ENCODE peak calls at places on chromosome 15, in four cellular contexts. One of them, this sample, is unnamed.

GRCh38 chr15:61989698-61990097 is 70.5 kb downstream of the VPS13C start:
- DNase-seq in HL-60: no peak
- DNase-seq in esophagus muscularis mucosa: no peak
- DNase-seq in upper lobe of left lung: no peak
- DNase-seq in this sample: no peak

GRCh38 chr15:68560501-68561113 is 18.2 kb upstream of the CORO2B start:
- DNase-seq in HL-60: no peak
- DNase-seq in esophagus muscularis mucosa: no peak
- DNase-seq in upper lobe of left lung: no peak
- DNase-seq in this sample: no peak

GRCh38 chr15:61888074-61888780 is 172.0 kb downstream of the VPS13C start:
- DNase-seq in HL-60: no peak
- DNase-seq in esophagus muscularis mucosa: no peak
- DNase-seq in upper lobe of left lung: no peak
- DNase-seq in this sample: no peak

GRCh38 chr15:59296181-59296617 is 76.5 kb downstream of the MYO1E start:
- DNase-seq in HL-60: no peak
- DNase-seq in esophagus muscularis mucosa: no peak
- DNase-seq in upper lobe of left lung: no peak
- DNase-seq in this sample: no peak

GRCh38 chr15:43370310-43370974 is 401 bp downstream of the ZSCAN29 start:
- DNase-seq in HL-60: no peak
- DNase-seq in esophagus muscularis mucosa: no peak
- DNase-seq in upper lobe of left lung: peak; percentile 72
- DNase-seq in this sample: no peak

GRCh38 chr15:42736178-42736792 is 643 bp downstream of the CDAN1 start:
- DNase-seq in HL-60: no peak
- DNase-seq in esophagus muscularis mucosa: no peak
- DNase-seq in upper lobe of left lung: no peak
- DNase-seq in this sample: no peak

GRCh38 chr15:44910981-44911625 is 45.4 kb upstream of the TERB2 start:
- DNase-seq in HL-60: no peak
- DNase-seq in esophagus muscularis mucosa: peak; percentile 42
- DNase-seq in upper lobe of left lung: no peak
- DNase-seq in this sample: no peak

GRCh38 chr15:40397688-40398412 is 7.7 kb upstream of the IVD start:
- DNase-seq in HL-60: no peak
- DNase-seq in esophagus muscularis mucosa: no peak
- DNase-seq in upper lobe of left lung: no peak
- DNase-seq in this sample: no peak

GRCh38 chr15:44130778-44131177 is 64.3 kb downstream of the FRMD5 start:
- DNase-seq in HL-60: no peak
- DNase-seq in esophagus muscularis mucosa: no peak
- DNase-seq in upper lobe of left lung: no peak
- DNase-seq in this sample: no peak

GRCh38 chr15:88782465-88782864 is 20.8 kb upstream of the ACAN start:
- DNase-seq in HL-60: no peak
- DNase-seq in esophagus muscularis mucosa: no peak
- DNase-seq in upper lobe of left lung: no peak
- DNase-seq in this sample: no peak

GRCh38 chr15:35194296-35194695 is 109.2 kb upstream of the NANOGP8 start:
- DNase-seq in HL-60: no peak
- DNase-seq in esophagus muscularis mucosa: no peak
- DNase-seq in upper lobe of left lung: no peak
- DNase-seq in this sample: no peak

GRCh38 chr15:23890218-23890617 is 203.1 kb upstream of the NDN start:
- DNase-seq in HL-60: no peak
- DNase-seq in esophagus muscularis mucosa: no peak
- DNase-seq in upper lobe of left lung: no peak
- DNase-seq in this sample: no peak

GRCh38 chr15:44595656-44596510 is 58.9 kb downstream of the EIF3J start:
- DNase-seq in HL-60: no peak
- DNase-seq in esophagus muscularis mucosa: no peak
- DNase-seq in upper lobe of left lung: no peak
- DNase-seq in this sample: no peak

GRCh38 chr15:40545457-40545856 is 19.4 kb downstream of the CCDC32 start:
- DNase-seq in HL-60: no peak
- DNase-seq in esophagus muscularis mucosa: no peak
- DNase-seq in upper lobe of left lung: no peak
- DNase-seq in this sample: no peak

GRCh38 chr15:100101389-100102089 is 240.2 kb downstream of the ADAMTS17 start:
- DNase-seq in HL-60: no peak
- DNase-seq in esophagus muscularis mucosa: no peak
- DNase-seq in upper lobe of left lung: no peak
- DNase-seq in this sample: no peak

GRCh38 chr15:39735120-39735717 is 47.4 kb downstream of the FSIP1 start:
- DNase-seq in HL-60: no peak
- DNase-seq in esophagus muscularis mucosa: no peak
- DNase-seq in upper lobe of left lung: no peak
- DNase-seq in this sample: no peak

GRCh38 chr15:89672221-89673161 is 6.7 kb downstream of the PLIN1 start:
- DNase-seq in HL-60: no peak
- DNase-seq in esophagus muscularis mucosa: no peak
- DNase-seq in upper lobe of left lung: peak; percentile 57
- DNase-seq in this sample: no peak

GRCh38 chr15:34691024-34691423 is 63.8 kb downstream of the GJD2 start:
- DNase-seq in HL-60: no peak
- DNase-seq in esophagus muscularis mucosa: no peak
- DNase-seq in upper lobe of left lung: no peak
- DNase-seq in this sample: no peak

GRCh38 chr15:81338422-81339007 is 14.6 kb upstream of the STARD5 start:
- DNase-seq in HL-60: no peak
- DNase-seq in esophagus muscularis mucosa: no peak
- DNase-seq in upper lobe of left lung: no peak
- DNase-seq in this sample: peak; percentile 73

GRCh38 chr15:88695595-88696186 is 56.9 kb downstream of the ISG20 start:
- DNase-seq in HL-60: no peak
- DNase-seq in esophagus muscularis mucosa: no peak
- DNase-seq in upper lobe of left lung: no peak
- DNase-seq in this sample: no peak

GRCh38 chr15:63497642-63498100 is 6.7 kb upstream of the USP3 start:
- DNase-seq in HL-60: peak; percentile 100
- DNase-seq in esophagus muscularis mucosa: no peak
- DNase-seq in upper lobe of left lung: no peak
- DNase-seq in this sample: no peak

GRCh38 chr15:83734487-83734886 is 80.6 kb downstream of the ADAMTSL3 start:
- DNase-seq in HL-60: no peak
- DNase-seq in esophagus muscularis mucosa: no peak
- DNase-seq in upper lobe of left lung: no peak
- DNase-seq in this sample: no peak

GRCh38 chr15:85141601-85142185 is 160.0 kb downstream of the PDE8A start:
- DNase-seq in HL-60: no peak
- DNase-seq in esophagus muscularis mucosa: no peak
- DNase-seq in upper lobe of left lung: no peak
- DNase-seq in this sample: no peak

GRCh38 chr15:46441294-46442062 is 806.6 kb downstream of the SQOR start:
- DNase-seq in HL-60: no peak
- DNase-seq in esophagus muscularis mucosa: no peak
- DNase-seq in upper lobe of left lung: no peak
- DNase-seq in this sample: no peak

GRCh38 chr15:33742286-33742685 is 226.0 kb upstream of the CHRM5 start:
- DNase-seq in HL-60: no peak
- DNase-seq in esophagus muscularis mucosa: peak; percentile 74
- DNase-seq in upper lobe of left lung: no peak
- DNase-seq in this sample: no peak

GRCh38 chr15:94671845-94672524 is 440.6 kb downstream of the MCTP2 start:
- DNase-seq in HL-60: no peak
- DNase-seq in esophagus muscularis mucosa: peak; percentile 68
- DNase-seq in upper lobe of left lung: no peak
- DNase-seq in this sample: no peak

GRCh38 chr15:20368974-20369373 is 172.6 kb downstream of the GOLGA6L6 start:
- DNase-seq in HL-60: no peak
- DNase-seq in esophagus muscularis mucosa: no peak
- DNase-seq in upper lobe of left lung: no peak
- DNase-seq in this sample: no peak

GRCh38 chr15:76177491-76178040 is 117.8 kb downstream of the TMEM266 start:
- DNase-seq in HL-60: no peak
- DNase-seq in esophagus muscularis mucosa: no peak
- DNase-seq in upper lobe of left lung: no peak
- DNase-seq in this sample: no peak

GRCh38 chr15:82709421-82710207 is at the start of gene AP3B2:
- DNase-seq in HL-60: peak; percentile 58
- DNase-seq in esophagus muscularis mucosa: no peak
- DNase-seq in upper lobe of left lung: peak; percentile 94
- DNase-seq in this sample: peak; percentile 65

GRCh38 chr15:50265620-50266019 is at the start of gene HDC:
- DNase-seq in HL-60: no peak
- DNase-seq in esophagus muscularis mucosa: peak; percentile 84
- DNase-seq in upper lobe of left lung: peak; percentile 9
- DNase-seq in this sample: no peak

DNA sequence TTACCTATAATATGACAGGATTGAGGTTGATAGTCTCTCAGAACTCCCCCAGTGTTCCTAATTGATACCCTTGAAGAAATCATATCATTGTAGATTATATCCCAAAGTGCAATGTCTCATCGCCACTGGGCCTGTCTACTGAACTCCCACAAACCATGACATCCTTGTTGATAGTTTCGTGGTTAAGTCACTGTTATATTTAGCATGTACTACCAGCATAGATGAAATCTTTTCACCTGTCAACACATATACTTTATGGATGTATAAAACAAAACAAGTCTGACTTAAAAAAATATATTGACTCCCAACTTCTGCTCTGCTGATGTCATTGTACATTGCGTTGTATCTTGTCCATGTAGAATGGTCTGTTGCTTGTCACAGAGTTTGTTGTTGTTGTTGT is 128.1 kb downstream of the IQCH start:
- DNase-seq in HL-60: no peak
- DNase-seq in esophagus muscularis mucosa: no peak
- DNase-seq in upper lobe of left lung: no peak
- DNase-seq in this sample: no peak
- TF ChIP-seq CTCF in HL-60: no peak
- TF ChIP-seq CTCF in esophagus muscularis mucosa: no peak
- TF ChIP-seq CTCF in upper lobe of left lung: no peak
- TF ChIP-seq CTCF in this sample: no peak

DNA sequence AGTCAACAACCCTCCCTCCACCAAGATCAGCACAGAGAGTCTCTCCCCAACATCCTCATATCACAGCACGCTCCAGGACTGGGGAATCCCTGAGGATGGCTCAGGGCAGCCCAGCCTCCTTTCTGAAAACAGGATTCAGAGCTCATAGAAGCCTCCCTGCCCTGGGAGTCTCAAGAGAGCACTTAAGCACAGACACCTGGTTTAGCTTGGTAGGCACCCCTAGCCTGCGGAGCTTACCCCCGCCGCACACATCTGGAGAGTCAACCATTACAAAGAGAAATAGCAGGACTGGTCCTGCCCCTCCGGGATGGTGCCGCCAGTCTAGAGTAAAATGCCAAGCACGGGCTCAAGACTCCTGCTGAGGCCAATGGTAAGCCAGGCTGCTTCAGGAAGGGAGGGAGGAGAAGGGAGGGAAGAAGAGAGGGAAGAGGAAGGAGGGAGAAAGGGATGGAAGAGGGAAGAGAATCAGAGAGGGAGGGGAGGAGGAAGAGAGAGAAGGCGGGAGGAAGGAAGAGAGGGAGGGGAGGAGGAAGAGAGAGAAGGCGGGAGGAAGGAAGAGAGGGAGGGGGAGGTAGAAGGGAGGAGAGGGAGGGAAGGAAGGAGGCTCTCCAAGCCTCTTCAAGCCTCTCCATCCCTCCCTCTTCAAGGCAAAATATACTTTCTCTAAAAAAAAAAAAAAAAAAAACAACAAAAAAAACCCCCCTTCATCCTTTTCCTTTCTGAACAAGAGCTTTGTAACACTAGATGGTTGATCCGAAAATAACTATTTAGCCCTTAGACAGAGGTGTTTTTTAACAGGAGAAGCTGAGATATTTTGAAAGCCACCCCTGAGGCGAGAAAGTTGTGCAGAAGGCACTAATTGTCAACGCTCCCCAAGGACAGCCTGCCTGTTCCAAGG is 278.6 kb upstream of the TLE3 start:
- DNase-seq in HL-60: peak; percentile 25
- DNase-seq in esophagus muscularis mucosa: peak; percentile 78
- DNase-seq in upper lobe of left lung: no peak
- DNase-seq in this sample: no peak
- H3K4me3 ChIP-seq in HL-60: no peak overlapping the region
- H3K4me3 ChIP-seq in esophagus muscularis mucosa: peak overlapping the region; percentile 10
- H3K4me3 ChIP-seq in upper lobe of left lung: peak overlapping the region; percentile 1
- H3K4me3 ChIP-seq in this sample: no peak overlapping the region

GRCh38 chr15:38682861-38683260 is 118.2 kb upstream of the RASGRP1 start:
- DNase-seq in HL-60: no peak
- DNase-seq in esophagus muscularis mucosa: no peak
- DNase-seq in upper lobe of left lung: no peak
- DNase-seq in this sample: no peak
- TF ChIP-seq POLR2AphosphoS5 in HL-60: no peak
- TF ChIP-seq POLR2AphosphoS5 in esophagus muscularis mucosa: no peak
- TF ChIP-seq POLR2AphosphoS5 in upper lobe of left lung: no peak
- TF ChIP-seq POLR2AphosphoS5 in this sample: no peak

DNA sequence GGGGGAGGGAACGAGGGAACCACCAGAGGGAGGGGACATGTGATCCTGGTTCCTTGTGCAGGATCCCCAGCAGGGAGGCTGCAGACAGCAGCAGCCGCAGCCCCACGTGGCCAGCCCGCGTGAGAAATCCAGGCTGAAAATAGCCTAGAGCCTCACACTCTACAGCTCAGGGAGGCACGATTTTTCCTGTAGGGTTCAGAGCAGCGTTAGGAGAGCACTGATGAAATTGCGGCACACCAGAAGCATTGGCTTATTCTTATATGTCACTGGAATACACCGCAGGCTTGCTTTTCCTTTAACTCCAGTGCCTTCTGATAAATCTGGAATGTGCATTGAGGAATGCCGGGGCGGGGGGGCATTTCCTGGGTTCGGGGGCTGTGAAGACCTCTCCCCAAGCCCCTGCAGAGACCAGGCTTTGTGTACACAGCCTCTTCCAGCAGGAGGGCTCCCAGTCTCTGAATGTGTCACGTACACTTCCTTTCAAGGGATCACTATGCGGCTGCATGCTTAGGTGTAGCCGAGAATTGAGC is 193.0 kb downstream of the ATP10A start:
- DNase-seq in HL-60: no peak
- DNase-seq in esophagus muscularis mucosa: no peak
- DNase-seq in upper lobe of left lung: no peak
- DNase-seq in this sample: peak; percentile 17
- TF ChIP-seq CTCF in HL-60: no peak
- TF ChIP-seq CTCF in esophagus muscularis mucosa: no peak
- TF ChIP-seq CTCF in upper lobe of left lung: no peak
- TF ChIP-seq CTCF in this sample: no peak

GRCh38 chr15:74428970-74429783 is 4.6 kb downstream of the SEMA7A start:
- DNase-seq in HL-60: no peak
- DNase-seq in esophagus muscularis mucosa: no peak
- DNase-seq in upper lobe of left lung: no peak
- DNase-seq in this sample: no peak

GRCh38 chr15:74426404-74427281 is 7.1 kb downstream of the SEMA7A start:
- DNase-seq in HL-60: no peak
- DNase-seq in esophagus muscularis mucosa: no peak
- DNase-seq in upper lobe of left lung: no peak
- DNase-seq in this sample: no peak

GRCh38 chr15:74427607-74428441 is 5.9 kb downstream of the SEMA7A start:
- DNase-seq in HL-60: no peak
- DNase-seq in esophagus muscularis mucosa: no peak
- DNase-seq in upper lobe of left lung: no peak
- DNase-seq in this sample: no peak

GRCh38 chr15:74429784-74430141 is 4.0 kb downstream of the SEMA7A start:
- DNase-seq in HL-60: no peak
- DNase-seq in esophagus muscularis mucosa: no peak
- DNase-seq in upper lobe of left lung: no peak
- DNase-seq in this sample: no peak

GRCh38 chr15:74428442-74428787 is 5.3 kb downstream of the SEMA7A start:
- DNase-seq in HL-60: peak; percentile 44
- DNase-seq in esophagus muscularis mucosa: no peak
- DNase-seq in upper lobe of left lung: no peak
- DNase-seq in this sample: no peak
- H3K4me3 ChIP-seq in HL-60: no peak overlapping the region
- H3K4me3 ChIP-seq in esophagus muscularis mucosa: no peak overlapping the region
- H3K4me3 ChIP-seq in upper lobe of left lung: no peak overlapping the region
- H3K4me3 ChIP-seq in this sample: no peak overlapping the region